ENCODE peak calls at places on chromosomes 12 and 14, in six cellular contexts. E is GM23338, K is PC-9, P is upper lobe of right lung, T is SK-N-SH, I is cardiac muscle cell. U is an unnamed sample.

GRCh38 chr14:68535404-68536024 is 257.4 kb downstream of the ZFP36L1 start:
- DNase-seq in E (no peak), K (peak), I (no peak), T (no peak), P (no peak), U (peak)

GRCh38 chr12:104930388-104931326 is 27.4 kb downstream of the SLC41A2 start:
- DNase-seq in I (no peak), P (no peak), K (no peak), E (no peak), T (no peak), U (no peak)

GRCh38 chr14:58401587-58401986 is 5.9 kb downstream of the TOMM20L start:
- DNase-seq in K (no peak), I (no peak), T (no peak), E (peak), P (no peak), U (no peak)

GRCh38 chr14:71629765-71630502 is 302.3 kb upstream of the RGS6 start:
- DNase-seq in P (no peak), I (no peak), E (no peak), K (no peak), T (peak), U (no peak)

GRCh38 chr14:64704145-64704742 is at the start of gene PLEKHG3:
- DNase-seq in E (peak), I (peak), P (peak), K (peak), T (peak), U (peak)

GRCh38 chr14:96054661-96055060 is 15.5 kb downstream of the C14orf132 start:
- DNase-seq in E (no peak), K (no peak), I (no peak), T (no peak), P (no peak), U (no peak)

GRCh38 chr12:54229624-54230212 is 40.9 kb upstream of the SMUG1 start:
- DNase-seq in P (no peak), I (no peak), T (no peak), K (peak), E (no peak), U (peak)

GRCh38 chr14:71384007-71384605 is 476.8 kb downstream of the PCNX1 start:
- DNase-seq in E (no peak), K (no peak), P (no peak), T (no peak), I (no peak), U (no peak)

GRCh38 chr12:119179335-119180021 is 747 bp downstream of the HSPB8 start:
- DNase-seq in E (peak), T (no peak), P (no peak), I (peak), K (peak), U (no peak)

GRCh38 chr12:58387199-58387598 is 445.8 kb downstream of the ATP23 start:
- DNase-seq in T (no peak), P (no peak), K (no peak), E (no peak), I (no peak), U (no peak)

GRCh38 chr12:54611715-54612116 is 23.0 kb downstream of the LACRT start:
- DNase-seq in K (no peak), T (no peak), P (no peak), I (no peak), E (no peak), U (no peak)

GRCh38 chr12:65925626-65926025 is 101.3 kb downstream of the HMGA2 start:
- DNase-seq in P (no peak), I (no peak), E (no peak), T (no peak), K (no peak), U (no peak)

GRCh38 chr14:75884198-75884611 is 97.6 kb downstream of the TGFB3 start:
- DNase-seq in I (no peak), E (peak), T (peak), P (no peak), K (peak), U (peak)

GRCh38 chr14:69487226-69487625 is 2.7 kb downstream of the PLEKHD1 start:
- DNase-seq in T (no peak), K (no peak), I (no peak), P (no peak), E (no peak), U (no peak)

GRCh38 chr14:100586520-100587247 is 533 bp downstream of the BEGAIN start:
- DNase-seq in I (peak), T (peak), K (no peak), P (peak), E (peak), U (no peak)

GRCh38 chr14:71230897-71231296 is 323.6 kb downstream of the PCNX1 start:
- DNase-seq in T (no peak), P (no peak), I (no peak), K (no peak), E (peak), U (no peak)

GRCh38 chr12:102675672-102676071 is 195.3 kb upstream of the IGF1 start:
- DNase-seq in T (no peak), I (no peak), P (no peak), E (no peak), K (no peak), U (no peak)

GRCh38 chr12:95205016-95205415 is 12.3 kb downstream of the FGD6 start:
- DNase-seq in T (no peak), K (no peak), I (no peak), E (no peak), P (no peak), U (no peak)
- H3K4me3 ChIP-seq in T (no peak), K (peak), I (no peak), E (no peak), P (no peak), U (no peak)

DNA sequence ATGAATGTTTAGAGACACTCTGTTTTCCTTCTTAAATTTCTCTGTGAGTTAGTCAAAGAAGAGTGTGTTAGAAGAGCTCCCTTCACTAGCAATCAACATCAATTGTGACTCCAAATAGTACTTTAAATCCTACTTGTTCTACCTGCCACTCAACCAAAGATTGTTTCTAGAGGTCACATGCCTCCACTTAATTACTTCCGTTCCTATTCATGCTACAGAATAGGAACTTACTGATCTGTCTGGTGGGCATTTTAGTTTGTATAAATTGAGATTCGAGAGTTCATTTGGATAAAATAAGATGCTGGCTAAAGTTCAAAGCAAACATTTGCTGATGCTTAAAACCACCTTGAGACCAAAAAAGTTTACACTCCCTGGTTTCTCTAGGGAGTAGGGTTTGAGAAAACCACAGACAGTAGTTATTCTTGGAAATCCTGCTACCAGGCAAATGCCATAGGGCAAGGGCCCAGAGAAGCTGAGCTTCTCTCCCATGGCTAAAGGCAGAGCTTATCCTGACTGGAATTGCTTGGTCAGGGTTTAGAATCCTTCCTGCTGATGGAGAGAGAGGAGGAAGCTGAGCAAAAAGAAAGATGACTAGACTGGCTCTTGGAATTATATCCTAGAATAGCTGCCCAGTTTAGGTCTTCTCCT is 389.6 kb upstream of the ATP2B1 start:
- DNase-seq in K (no peak), E (no peak), P (no peak), I (peak), T (no peak), U (no peak)
- H3K27ac ChIP-seq in K (no peak), E (no peak), P (no peak), I (no peak), T (no peak), U (no peak)

DNA sequence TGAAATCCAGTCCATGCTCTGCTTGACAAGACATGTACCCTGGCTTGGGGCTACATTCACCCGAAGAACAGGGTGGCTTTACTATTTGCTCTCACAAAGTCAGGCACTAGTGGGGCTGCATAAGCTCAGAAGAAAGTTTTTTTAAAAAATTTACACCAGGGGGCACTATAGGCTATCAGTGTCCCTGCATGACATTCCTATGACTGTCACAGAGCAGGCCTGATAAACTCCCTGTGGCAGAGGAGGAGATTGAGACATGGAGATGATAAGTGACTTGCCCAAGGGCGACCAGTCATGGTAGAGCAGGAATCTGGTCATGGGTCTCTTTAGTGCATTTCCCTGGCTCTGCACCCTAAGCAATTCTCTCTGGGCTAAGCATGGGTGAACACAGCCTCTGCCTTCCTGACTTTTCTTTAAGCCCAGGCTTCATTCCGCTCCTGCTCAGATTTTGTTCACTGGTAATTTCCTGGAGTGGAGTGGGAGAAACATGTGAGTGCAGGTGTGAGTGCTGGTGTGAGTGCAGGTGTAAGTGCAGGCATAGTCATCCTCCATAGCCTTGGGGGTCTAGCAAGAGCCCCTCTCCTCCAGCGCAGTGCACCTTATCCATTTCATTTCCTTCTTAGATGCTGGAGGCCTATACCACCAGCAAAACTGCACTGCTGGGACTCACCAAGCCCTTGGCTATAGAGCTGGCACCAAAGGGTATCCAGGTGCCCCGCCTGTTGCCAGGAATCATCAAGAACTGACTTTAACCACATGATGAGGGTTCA is 91.6 kb downstream of the DHRS2 start:
- DNase-seq in P (no peak), E (peak), I (peak), T (peak), K (peak), U (no peak)
- TF ChIP-seq CTCF in P (peak), E (peak), I (peak), T (peak), K (peak), U (peak)

DNA sequence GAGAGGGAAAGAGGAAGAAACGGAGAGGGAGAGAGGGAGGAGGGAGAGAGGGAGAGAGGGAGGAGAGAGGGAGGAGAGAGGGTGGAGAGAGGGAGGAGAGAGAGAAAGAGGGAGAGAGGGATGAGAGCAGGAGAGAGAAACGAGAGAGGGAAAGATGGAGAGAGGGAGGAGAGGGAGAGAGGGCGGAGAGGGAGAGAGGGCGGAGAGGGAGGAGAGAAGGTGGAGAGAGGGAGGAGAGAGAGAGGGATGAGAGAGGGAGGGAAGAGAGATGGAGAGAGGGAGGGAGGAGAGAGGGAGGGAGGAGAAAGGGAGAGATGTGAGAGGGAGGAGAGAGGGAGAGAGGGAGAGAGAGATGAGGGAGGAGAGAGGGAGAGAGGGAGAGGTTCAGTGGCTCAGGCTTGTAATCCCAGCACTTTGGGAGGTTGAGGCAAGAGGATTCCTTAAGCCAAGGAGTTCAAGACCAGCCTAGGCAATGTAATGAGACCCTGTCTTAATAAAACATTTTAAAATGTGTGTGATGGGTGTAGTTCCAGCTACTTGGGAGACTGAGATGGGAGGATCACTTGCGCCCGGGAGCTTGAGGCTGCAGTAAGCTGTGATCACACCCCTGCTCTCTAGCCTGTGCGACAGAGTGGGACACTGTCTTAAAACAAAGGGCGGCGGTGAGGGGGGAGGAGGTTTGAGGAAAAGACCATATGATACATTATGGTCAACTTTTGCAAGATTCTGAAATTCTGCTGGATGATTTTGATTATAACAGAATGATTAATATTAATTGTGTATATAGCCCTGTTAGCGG is 21.3 kb upstream of the SNRPF start:
- DNase-seq in K (no peak), T (no peak), E (peak), P (no peak), I (no peak), U (no peak)
- H3K4me3 ChIP-seq in K (no peak), T (peak), E (no peak), P (no peak), I (no peak), U (peak)